ENCODE peak calls at places on chromosomes 5 and 9, in eight cellular contexts. D is cardiac muscle cell; V is SK-N-SH; B is psoas muscle; S is AG04450; M is aorta; N is effector memory CD4-positive, alpha-beta T cell; O is A549. Y is an unnamed sample.
A peak's percentile ranks its signal among the peaks of the same experiment; 100 is the strongest.

GRCh38 chr5:108579236-108579635 is 168.5 kb upstream of the FER start:
- DNase-seq in D (no peak), V (no peak), B (no peak), S (no peak), M (no peak), N (no peak), O (no peak), Y (no peak)

GRCh38 chr5:173155912-173156311 is 11.6 kb downstream of the BNIP1 start:
- DNase-seq in D (no peak), V (no peak), B (no peak), S (no peak), M (no peak), N (no peak), O (no peak), Y (no peak)

GRCh38 chr5:36078430-36078829 is 11.7 kb upstream of the UGT3A2 start:
- DNase-seq in D (no peak), V (no peak), B (no peak), S (no peak), M (no peak), N (no peak), O (no peak), Y (no peak)

GRCh38 chr5:124738751-124739559 is 7.5 kb downstream of the ZNF608 start:
- DNase-seq in D (peak; percentile 55), V (peak; percentile 81), B (no peak), S (no peak), M (no peak), N (no peak), O (no peak), Y (no peak)

GRCh38 chr5:160843240-160843639 is 8.8 kb downstream of the ATP10B start:
- DNase-seq in D (no peak), V (no peak), B (no peak), S (no peak), M (no peak), N (no peak), O (no peak), Y (no peak)

GRCh38 chr5:160250826-160251225 is 21.5 kb downstream of the FABP6 start:
- DNase-seq in D (no peak), V (no peak), B (no peak), S (no peak), M (no peak), N (no peak), O (no peak), Y (no peak)

GRCh38 chr5:31753700-31754461 is 115.0 kb downstream of the PDZD2 start:
- DNase-seq in D (no peak), V (no peak), B (no peak), S (no peak), M (no peak), N (no peak), O (no peak), Y (no peak)

GRCh38 chr5:32961066-32961429 is 249.9 kb downstream of the NPR3 start:
- DNase-seq in D (no peak), V (no peak), B (no peak), S (no peak), M (no peak), N (no peak), O (no peak), Y (no peak)

GRCh38 chr5:35438288-35438687 is 179.4 kb upstream of the SPEF2 start:
- DNase-seq in D (no peak), V (no peak), B (no peak), S (no peak), M (no peak), N (no peak), O (no peak), Y (no peak)

GRCh38 chr9:4738866-4739586 is 2.0 kb downstream of the AK3 start:
- DNase-seq in D (no peak), V (no peak), B (no peak), S (no peak), M (no peak), N (no peak), O (no peak), Y (no peak)

GRCh38 chr5:120368923-120369715 is 95.0 kb upstream of the PRR16 start:
- DNase-seq in D (no peak), V (no peak), B (no peak), S (no peak), M (no peak), N (no peak), O (no peak), Y (no peak)

GRCh38 chr5:25963251-25964008 is 1075.0 kb downstream of the CDH9 start:
- DNase-seq in D (no peak), V (no peak), B (peak; percentile 22), S (no peak), M (no peak), N (no peak), O (peak; percentile 89), Y (no peak)

GRCh38 chr5:179180921-179181645 is 120.9 kb downstream of the ZNF354C start:
- DNase-seq in D (no peak), V (no peak), B (no peak), S (no peak), M (peak; percentile 27), N (no peak), O (no peak), Y (no peak)

GRCh38 chr5:172458956-172459355 is 4.6 kb upstream of the SH3PXD2B start:
- DNase-seq in D (no peak), V (no peak), B (no peak), S (no peak), M (no peak), N (no peak), O (no peak), Y (no peak)

GRCh38 chr9:18352716-18353115 is 121.2 kb upstream of the ADAMTSL1 start:
- DNase-seq in D (peak; percentile 24), V (no peak), B (no peak), S (no peak), M (no peak), N (no peak), O (peak; percentile 9), Y (no peak)

GRCh38 chr5:142108432-142109355 is at the start of gene NDFIP1:
- DNase-seq in D (peak; percentile 91), V (peak; percentile 93), B (peak; percentile 87), S (no peak), M (peak; percentile 92), N (peak; percentile 69), O (peak; percentile 86), Y (peak; percentile 75)

GRCh38 chr5:57482671-57483106 is at the start of gene ACTBL2:
- DNase-seq in D (no peak), V (no peak), B (no peak), S (no peak), M (no peak), N (no peak), O (peak; percentile 16), Y (no peak)

GRCh38 chr5:72557147-72557501 is 49.9 kb upstream of the ZNF366 start:
- DNase-seq in D (no peak), V (no peak), B (no peak), S (no peak), M (no peak), N (no peak), O (no peak), Y (no peak)
- H3K4me3 ChIP-seq in D (no peak overlapping the region), V (no peak overlapping the region), B (peak overlapping the region; percentile 62), S (no peak overlapping the region), M (no peak overlapping the region), N (peak overlapping the region; percentile 9), O (peak overlapping the region; percentile 39), Y (peak overlapping the region; percentile 63)

DNA sequence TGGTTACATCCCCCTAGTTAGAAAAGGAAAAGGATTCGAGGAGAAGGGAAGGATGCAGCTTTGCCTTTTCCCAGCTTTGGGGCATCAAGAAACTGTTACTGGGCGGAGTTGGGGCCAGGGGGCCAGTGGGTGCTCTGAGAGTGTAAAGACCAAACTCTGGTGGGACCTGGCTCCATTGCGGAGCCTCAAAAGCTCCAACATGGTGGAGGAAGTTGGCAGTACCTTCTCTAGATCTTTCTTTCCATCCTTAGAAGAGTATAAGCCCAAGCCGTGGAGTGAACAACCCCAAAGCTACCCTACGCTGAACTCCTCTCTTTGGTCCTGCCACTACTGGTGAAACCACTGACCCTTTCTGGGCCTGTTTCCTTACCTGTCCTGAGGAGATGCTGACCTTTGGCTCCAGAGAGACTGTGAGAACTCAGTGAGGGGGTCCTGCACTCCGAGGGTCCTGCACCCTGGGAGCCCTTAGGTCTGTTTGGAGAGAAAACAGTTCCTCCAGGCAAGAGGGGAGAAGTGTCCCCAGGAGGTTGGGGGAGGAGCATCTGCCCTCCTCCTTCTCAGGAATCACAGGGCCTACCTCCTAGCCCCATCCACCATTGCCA is 1.1 kb upstream of the BARX1 start:
- DNase-seq in D (no peak), V (no peak), B (no peak), S (no peak), M (no peak), N (no peak), O (no peak), Y (no peak)
- H3K9me3 ChIP-seq in D (no peaks in the 10 kb centered on the region), V (no peaks in the 10 kb centered on the region), B (no peaks in the 10 kb centered on the region), S (peaks cover 14% of the 10 kb centered on the region), M (no peaks in the 10 kb centered on the region), N (no peaks in the 10 kb centered on the region), O (no peaks in the 10 kb centered on the region), Y (no peaks in the 10 kb centered on the region)

DNA sequence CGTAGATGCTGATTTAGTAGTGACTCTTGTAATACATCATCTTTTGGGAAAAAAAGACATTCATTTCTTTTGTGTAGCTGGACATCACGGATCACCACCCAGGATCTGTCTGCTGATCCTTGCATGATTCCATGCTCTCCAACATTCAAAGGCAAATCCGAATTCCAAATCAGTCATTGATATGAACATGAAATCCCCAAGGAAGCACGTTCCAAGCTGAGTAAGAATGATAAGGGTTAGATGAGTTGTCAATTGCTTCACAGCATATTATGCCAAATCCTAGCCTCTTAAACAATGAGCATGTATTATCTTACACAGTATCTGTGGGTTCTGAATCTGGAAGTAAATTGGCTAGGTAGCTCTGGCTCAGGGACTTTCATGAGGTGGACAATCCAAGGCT is 37.1 kb upstream of the GRAMD2B start:
- DNase-seq in D (no peak), V (no peak), B (no peak), S (no peak), M (no peak), N (no peak), O (no peak), Y (no peak)
- H3K27ac ChIP-seq in D (no peak overlapping the region), V (peak overlapping the region; percentile 92), B (peak overlapping the region; percentile 61), S (no peak overlapping the region), M (peak overlapping the region; percentile 91), N (no peak overlapping the region), O (no peak overlapping the region), Y (peak overlapping the region; percentile 83)

GRCh38 chr5:16935271-16936149 is 578 bp downstream of the MYO10 start:
- DNase-seq in D (peak; percentile 63), V (peak; percentile 54), B (peak; percentile 17), S (no peak), M (peak; percentile 69), N (no peak), O (peak; percentile 39), Y (peak; percentile 58)

GRCh38 chr5:16936150-16937022 is at the start of gene MYO10:
- DNase-seq in D (peak; percentile 91), V (peak; percentile 95), B (peak; percentile 79), S (peak; percentile 44), M (peak; percentile 85), N (no peak), O (peak; percentile 83), Y (peak; percentile 90)

GRCh38 chr5:16937503-16938161 is 1.5 kb upstream of the MYO10 start:
- DNase-seq in D (no peak), V (peak; percentile 27), B (no peak), S (no peak), M (no peak), N (no peak), O (no peak), Y (no peak)

GRCh38 chr5:16934669-16935068 is 1.4 kb downstream of the MYO10 start:
- DNase-seq in D (peak; percentile 24), V (no peak), B (no peak), S (no peak), M (no peak), N (no peak), O (no peak), Y (no peak)

DNA sequence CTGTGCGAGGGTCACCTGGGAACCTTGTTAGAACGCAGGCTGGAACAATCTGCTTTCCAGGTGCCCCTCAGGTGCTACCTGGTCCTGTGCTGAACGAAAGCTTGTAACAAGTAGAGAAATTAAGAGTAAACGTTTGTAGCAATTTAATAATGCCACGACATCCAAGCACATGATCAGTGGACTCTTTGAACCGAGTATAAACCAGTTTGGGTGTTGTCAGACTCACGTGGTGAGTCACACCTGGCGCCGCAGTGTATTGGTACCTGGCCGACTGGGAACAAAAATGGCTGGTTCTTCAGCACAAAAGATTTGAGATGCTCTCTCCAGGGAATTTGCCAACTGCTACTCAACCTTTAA is 913 bp upstream of the MYO10 start:
- DNase-seq in D (no peak), V (no peak), B (no peak), S (no peak), M (no peak), N (no peak), O (no peak), Y (peak; percentile 73)
- H3K4me3 ChIP-seq in D (peak overlapping the region; percentile 78), V (peak overlapping the region; percentile 85), B (peak overlapping the region; percentile 88), S (peak overlapping the region; percentile 76), M (no peak overlapping the region), N (no peak overlapping the region), O (peak overlapping the region; percentile 89), Y (peak overlapping the region; percentile 54)